ENCODE peak calls at places on chromosomes 16 and 17, in nine cellular contexts. A, F, B, G, V, P, D, T and X are unnamed samples.

GRCh38 chr16:27408012-27408601 is 6.1 kb downstream of the IL21R start:
- DNase-seq in G (no peak), T (no peak), F (no peak), A (no peak), D (no peak), B (no peak), V (no peak), P (no peak), X (no peak)

GRCh38 chr17:32516940-32517711 is 30.3 kb downstream of the CDK5R1 start:
- DNase-seq in D (peak; percentile 65), A (no peak), B (peak; percentile 38), P (no peak), T (no peak), F (no peak), G (no peak), V (peak; percentile 35), X (no peak)

GRCh38 chr17:79645022-79645776 is 34.3 kb upstream of the RBFOX3 start:
- DNase-seq in F (peak; percentile 34), P (no peak), T (no peak), G (no peak), A (peak; percentile 14), D (no peak), V (peak; percentile 40), B (no peak), X (no peak)

GRCh38 chr16:89383095-89384003 is 107.0 kb downstream of the ANKRD11 start:
- DNase-seq in D (no peak), T (peak; percentile 71), V (peak; percentile 59), A (peak; percentile 89), F (peak; percentile 60), P (peak; percentile 93), G (no peak), B (no peak), X (peak; percentile 31)

GRCh38 chr16:77276686-77277085 is 77.5 kb downstream of the SYCE1L start:
- DNase-seq in G (no peak), V (no peak), F (no peak), T (no peak), B (no peak), D (no peak), P (no peak), A (no peak), X (no peak)

GRCh38 chr17:68981288-68981687 is 26.1 kb upstream of the ABCA8 start:
- DNase-seq in D (peak; percentile 9), B (peak; percentile 92), T (no peak), P (no peak), V (peak; percentile 69), G (peak; percentile 68), F (no peak), A (no peak), X (no peak)

GRCh38 chr17:16255481-16255901 is 38.5 kb downstream of the PIGL start:
- DNase-seq in V (peak; percentile 74), F (peak; percentile 71), B (no peak), T (no peak), G (no peak), P (no peak), A (no peak), D (no peak), X (no peak)

GRCh38 chr17:72587156-72587555 is 466.3 kb downstream of the SOX9 start:
- DNase-seq in A (no peak), G (no peak), T (no peak), F (no peak), D (no peak), P (peak; percentile 81), V (no peak), B (no peak), X (no peak)

GRCh38 chr17:16050844-16051243 is 51.2 kb downstream of the TTC19 start:
- DNase-seq in V (no peak), F (no peak), T (no peak), B (no peak), A (no peak), P (no peak), G (no peak), D (no peak), X (no peak)

GRCh38 chr16:88653606-88654362 is 2.9 kb upstream of the CYBA start:
- DNase-seq in P (no peak), A (no peak), F (no peak), D (no peak), V (no peak), T (no peak), G (no peak), B (no peak), X (no peak)

GRCh38 chr17:82356845-82357355 is 2.1 kb upstream of the TEX19 start:
- DNase-seq in V (no peak), P (no peak), A (no peak), G (no peak), D (no peak), T (no peak), B (no peak), F (no peak), X (no peak)

GRCh38 chr17:80347536-80347935 is 67.4 kb upstream of the ENDOV start:
- DNase-seq in B (no peak), P (no peak), T (no peak), D (no peak), V (no peak), A (no peak), F (peak; percentile 32), G (no peak), X (no peak)

GRCh38 chr17:48429638-48430586 is at the start of gene SKAP1:
- DNase-seq in B (no peak), P (no peak), G (no peak), A (peak; percentile 29), V (no peak), F (no peak), D (peak; percentile 83), T (no peak), X (peak; percentile 56)

GRCh38 chr17:48149174-48150106 is 41.9 kb downstream of the SNX11 start:
- DNase-seq in G (no peak), D (no peak), A (peak; percentile 50), P (no peak), F (no peak), B (peak; percentile 88), T (peak; percentile 65), V (no peak), X (peak; percentile 21)

GRCh38 chr17:59327891-59328290 is 3.6 kb upstream of the YPEL2 start:
- DNase-seq in T (no peak), B (no peak), V (no peak), P (no peak), F (no peak), D (no peak), A (peak; percentile 4), G (no peak), X (no peak)

GRCh38 chr17:1563786-1564613 is 1.4 kb upstream of the PITPNA start:
- DNase-seq in P (no peak), F (no peak), B (no peak), A (no peak), G (no peak), V (no peak), D (no peak), T (peak; percentile 67), X (no peak)

GRCh38 chr16:87945351-87946042 is 5.7 kb upstream of the BANP start:
- DNase-seq in D (no peak), P (peak; percentile 98), B (peak; percentile 51), G (peak; percentile 51), A (peak; percentile 90), T (no peak), V (peak; percentile 94), F (peak; percentile 74), X (peak; percentile 41)

GRCh38 chr17:12789075-12789975 is at the start of gene ARHGAP44:
- DNase-seq in T (peak; percentile 38), G (peak; percentile 15), V (peak; percentile 77), D (peak; percentile 72), B (peak; percentile 58), A (peak; percentile 82), P (no peak), F (peak; percentile 70), X (peak; percentile 87)

GRCh38 chr17:7997186-7997585 is 5.2 kb upstream of the GUCY2D start:
- DNase-seq in F (no peak), T (no peak), G (no peak), P (peak; percentile 39), B (peak; percentile 56), A (no peak), D (no peak), V (peak; percentile 64), X (no peak)
- TF ChIP-seq CTCF in F (peak; percentile 35), T (peak; percentile 62), G (no peak), P (peak; percentile 60), B (peak; percentile 56), A (peak; percentile 36), D (no peak), V (peak; percentile 24), X (peak; percentile 25)

GRCh38 chr17:49707246-49707607 is 537 bp downstream of the SLC35B1 start:
- DNase-seq in D (no peak), B (peak; percentile 28), V (no peak), T (no peak), F (no peak), A (no peak), G (no peak), P (peak; percentile 20), X (peak; percentile 21)
- TF ChIP-seq CTCF in D (peak; percentile 29), B (no peak), V (no peak), T (peak; percentile 9), F (no peak), A (no peak), G (no peak), P (no peak), X (no peak)

GRCh38 chr17:18194804-18195203 is 11.2 kb downstream of the ALKBH5 start:
- DNase-seq in G (no peak), F (no peak), T (no peak), D (no peak), V (no peak), B (no peak), A (no peak), P (no peak), X (no peak)

GRCh38 chr17:18195246-18195645 is 11.6 kb downstream of the ALKBH5 start:
- DNase-seq in G (no peak), D (no peak), A (no peak), F (no peak), B (no peak), T (no peak), V (no peak), P (no peak), X (no peak)

GRCh38 chr17:18198530-18198929 is 14.9 kb downstream of the ALKBH5 start:
- DNase-seq in B (no peak), G (no peak), V (no peak), P (no peak), D (no peak), A (no peak), T (no peak), F (no peak), X (no peak)

GRCh38 chr17:18194394-18194793 is 10.8 kb downstream of the ALKBH5 start:
- DNase-seq in A (no peak), P (no peak), D (no peak), V (no peak), F (no peak), B (no peak), T (no peak), G (no peak), X (no peak)

GRCh38 chr17:18197535-18198194 is 14.0 kb downstream of the ALKBH5 start:
- DNase-seq in V (no peak), F (no peak), B (no peak), G (no peak), T (no peak), P (no peak), D (no peak), A (no peak), X (no peak)
- TF ChIP-seq CTCF in V (no peak), F (no peak), B (no peak), G (no peak), T (no peak), P (no peak), D (no peak), A (no peak), X (no peak)

DNA sequence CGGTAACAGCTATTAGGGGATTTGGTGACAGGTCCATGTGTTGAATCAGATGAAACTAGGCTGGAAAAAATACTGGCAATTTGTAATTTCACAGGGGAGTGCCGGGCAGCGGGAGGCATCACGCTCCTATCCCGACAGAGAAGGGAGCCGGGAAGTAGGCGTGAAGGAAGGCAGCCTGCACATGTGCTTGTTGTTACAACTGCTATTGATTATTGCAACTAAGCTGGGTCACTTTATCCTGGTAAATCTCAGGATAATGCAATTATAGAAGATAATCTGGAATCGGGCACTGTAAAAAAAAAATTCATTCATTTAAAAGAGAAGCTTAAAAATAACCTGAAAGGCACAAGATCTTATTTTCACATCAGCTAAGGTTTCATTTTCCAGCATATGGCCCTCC is 180.6 kb downstream of the FOXL1 start:
- DNase-seq in G (no peak), P (no peak), V (no peak), A (no peak), D (no peak), T (no peak), B (no peak), F (no peak), X (no peak)
- TF ChIP-seq CTCF in G (no peak), P (no peak), V (no peak), A (no peak), D (no peak), T (no peak), B (no peak), F (no peak), X (no peak)